ENCODE peak calls at places on chromosomes 3 and 15, in eight cellular contexts. H is CD8-positive, alpha-beta memory T cell; D is effector memory CD4-positive, alpha-beta T cell; X is HCT116; O is mucosa of descending colon; B is astrocyte; J is lung; U is DND-41. L is an unnamed sample. For H3K4me1, the result is how much of the 10 kb centered on the place peaks cover.

GRCh38 chr3:194738254-194739093 is 52.8 kb downstream of the FAM43A start:
- DNase-seq in H (no peak), D (no peak), X (peak), O (no peak), B (peak), J (no peak), U (no peak), L (no peak)

GRCh38 chr3:28743843-28744242 is 395.2 kb upstream of the AZI2 start:
- DNase-seq in H (no peak), D (no peak), X (no peak), O (no peak), B (no peak), J (no peak), U (no peak), L (no peak)

GRCh38 chr15:81740402-81740801 is 305.4 kb downstream of the MEX3B start:
- DNase-seq in H (no peak), D (no peak), X (no peak), O (no peak), B (no peak), J (no peak), U (no peak), L (no peak)

GRCh38 chr15:93205413-93205812 is 116.4 kb upstream of the RGMA start:
- DNase-seq in H (no peak), D (no peak), X (no peak), O (no peak), B (no peak), J (peak), U (peak), L (no peak)

GRCh38 chr15:74170845-74171578 is 2.5 kb upstream of the ISLR start:
- DNase-seq in H (no peak), D (no peak), X (no peak), O (no peak), B (no peak), J (no peak), U (no peak), L (no peak)

GRCh38 chr3:11568503-11569155 is 75.1 kb downstream of the VGLL4 start:
- DNase-seq in H (no peak), D (no peak), X (peak), O (no peak), B (peak), J (no peak), U (no peak), L (no peak)

GRCh38 chr15:38714309-38715072 is 149.9 kb upstream of the RASGRP1 start:
- DNase-seq in H (no peak), D (no peak), X (no peak), O (no peak), B (peak), J (no peak), U (no peak), L (no peak)

GRCh38 chr15:59687831-59688230 is 1.3 kb downstream of the BNIP2 start:
- DNase-seq in H (peak), D (no peak), X (no peak), O (no peak), B (peak), J (no peak), U (peak), L (peak)

GRCh38 chr3:121870710-121871109 is 23.5 kb upstream of the SLC15A2 start:
- DNase-seq in H (no peak), D (no peak), X (no peak), O (no peak), B (no peak), J (no peak), U (no peak), L (no peak)

DNA sequence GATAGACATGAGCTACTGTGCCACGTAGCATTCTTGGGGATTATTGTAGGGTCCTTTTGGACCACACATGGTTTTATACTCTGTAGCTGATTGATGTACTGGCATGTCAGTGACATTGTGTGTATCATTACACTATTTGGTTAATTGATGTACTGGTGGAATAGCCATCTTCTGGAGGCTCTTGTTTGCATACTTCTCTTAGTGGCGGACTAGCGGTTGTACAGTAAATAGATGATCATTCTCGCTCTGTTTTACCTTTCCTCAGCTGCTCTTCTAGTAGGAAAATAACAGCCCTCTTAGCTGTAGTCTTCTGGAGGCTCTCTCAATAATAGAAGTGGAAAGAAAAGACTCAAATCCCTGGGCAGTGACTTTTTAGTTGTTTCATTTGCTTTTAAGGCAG is 24.8 kb downstream of the IGF1R start:
- DNase-seq in H (no peak), D (no peak), X (no peak), O (no peak), B (no peak), J (no peak), U (no peak), L (no peak)
- H3K4me1 ChIP-seq in H (under half), D (under half), X (under half), O (under half), B (under half), J (under half), U (under half), L (under half)

DNA sequence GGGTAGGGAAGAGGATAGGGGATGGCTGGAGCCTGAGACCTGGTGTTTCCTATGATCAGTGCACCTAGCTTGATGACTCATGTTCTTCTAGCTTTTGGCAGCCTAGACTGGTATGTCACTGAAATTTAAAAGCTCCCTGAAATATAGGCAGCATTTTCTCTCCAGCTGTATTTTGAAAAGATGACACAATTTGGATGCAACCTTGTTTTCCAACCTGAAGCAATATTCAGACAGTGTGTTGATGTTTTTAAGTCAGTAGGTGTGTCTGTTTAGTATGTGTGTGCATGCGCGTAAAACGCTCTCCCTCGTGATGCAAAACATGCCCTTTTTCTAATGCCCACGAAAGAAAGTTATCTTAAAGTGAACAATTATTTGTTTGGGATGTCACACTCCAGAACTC is 58.5 kb downstream of the RPL22L1 start:
- DNase-seq in H (no peak), D (no peak), X (no peak), O (no peak), B (peak), J (no peak), U (no peak), L (no peak)
- H3K4me1 ChIP-seq in H (under half), D (under half), X (under half), O (under half), B (under half), J (under half), U (under half), L (under half)

DNA sequence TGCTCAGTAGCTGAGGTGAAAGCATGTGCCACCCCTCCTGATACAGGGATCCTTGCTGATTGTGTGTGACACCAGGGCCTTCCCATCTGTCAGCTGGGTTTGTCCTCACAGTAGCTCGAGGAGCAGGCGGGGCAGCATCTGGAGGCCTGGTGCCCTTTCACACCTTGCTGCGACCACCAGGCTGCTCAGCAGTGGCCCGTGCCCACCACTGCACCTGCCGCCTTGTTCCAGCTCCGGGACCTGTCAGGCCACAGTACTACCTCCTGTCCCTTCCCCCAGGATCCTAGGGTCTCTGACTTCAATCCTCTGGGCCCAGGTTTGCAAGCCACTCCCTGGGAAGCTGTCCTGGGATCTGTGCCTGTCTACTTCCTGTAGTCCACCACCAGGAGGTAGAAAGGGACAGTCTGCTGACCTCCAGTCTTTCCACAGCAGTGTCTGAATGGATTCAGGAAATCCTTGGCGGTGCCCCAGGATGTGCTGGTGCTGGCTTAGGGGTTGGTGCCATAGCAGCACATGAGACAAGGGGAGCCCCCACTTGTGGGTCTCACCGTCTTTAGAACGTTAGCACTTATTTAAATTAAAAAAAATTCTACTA is 27.5 kb downstream of the APBA2 start:
- DNase-seq in H (no peak), D (no peak), X (no peak), O (no peak), B (no peak), J (no peak), U (no peak), L (no peak)
- H3K4me1 ChIP-seq in H (under half), D (under half), X (under half), O (under half), B (under half), J (under half), U (under half), L (under half)

GRCh38 chr15:84657748-84658079 is 285 bp downstream of the NMB start:
- DNase-seq in H (no peak), D (no peak), X (no peak), O (no peak), B (no peak), J (no peak), U (no peak), L (no peak)

GRCh38 chr15:84656972-84657371 is 1.0 kb downstream of the NMB start:
- DNase-seq in H (no peak), D (no peak), X (no peak), O (no peak), B (no peak), J (no peak), U (no peak), L (no peak)

GRCh38 chr15:84653584-84653909 is 536 bp downstream of the WDR73 start:
- DNase-seq in H (no peak), D (no peak), X (no peak), O (no peak), B (no peak), J (no peak), U (no peak), L (peak)

GRCh38 chr15:84653910-84654688 is at the start of gene WDR73:
- DNase-seq in H (peak), D (peak), X (peak), O (peak), B (peak), J (peak), U (peak), L (peak)

GRCh38 chr15:84654689-84655453 is 788 bp upstream of the WDR73 start:
- DNase-seq in H (peak), D (peak), X (peak), O (peak), B (peak), J (peak), U (peak), L (peak)
- H3K4me1 ChIP-seq in H (under half), D (under half), X (half or more), O (under half), B (under half), J (under half), U (half or more), L (under half)

GRCh38 chr3:147413712-147414325 is 4.7 kb downstream of the ZIC1 start:
- DNase-seq in H (no peak), D (no peak), X (no peak), O (no peak), B (no peak), J (no peak), U (no peak), L (no peak)

GRCh38 chr3:147414369-147415135 is 5.4 kb downstream of the ZIC1 start:
- DNase-seq in H (no peak), D (no peak), X (no peak), O (no peak), B (no peak), J (no peak), U (no peak), L (no peak)

GRCh38 chr3:147411777-147412176 is 2.6 kb downstream of the ZIC1 start:
- DNase-seq in H (no peak), D (no peak), X (no peak), O (no peak), B (no peak), J (no peak), U (no peak), L (no peak)

GRCh38 chr3:147412491-147412916 is 3.3 kb downstream of the ZIC1 start:
- DNase-seq in H (no peak), D (no peak), X (no peak), O (no peak), B (no peak), J (no peak), U (no peak), L (no peak)

DNA sequence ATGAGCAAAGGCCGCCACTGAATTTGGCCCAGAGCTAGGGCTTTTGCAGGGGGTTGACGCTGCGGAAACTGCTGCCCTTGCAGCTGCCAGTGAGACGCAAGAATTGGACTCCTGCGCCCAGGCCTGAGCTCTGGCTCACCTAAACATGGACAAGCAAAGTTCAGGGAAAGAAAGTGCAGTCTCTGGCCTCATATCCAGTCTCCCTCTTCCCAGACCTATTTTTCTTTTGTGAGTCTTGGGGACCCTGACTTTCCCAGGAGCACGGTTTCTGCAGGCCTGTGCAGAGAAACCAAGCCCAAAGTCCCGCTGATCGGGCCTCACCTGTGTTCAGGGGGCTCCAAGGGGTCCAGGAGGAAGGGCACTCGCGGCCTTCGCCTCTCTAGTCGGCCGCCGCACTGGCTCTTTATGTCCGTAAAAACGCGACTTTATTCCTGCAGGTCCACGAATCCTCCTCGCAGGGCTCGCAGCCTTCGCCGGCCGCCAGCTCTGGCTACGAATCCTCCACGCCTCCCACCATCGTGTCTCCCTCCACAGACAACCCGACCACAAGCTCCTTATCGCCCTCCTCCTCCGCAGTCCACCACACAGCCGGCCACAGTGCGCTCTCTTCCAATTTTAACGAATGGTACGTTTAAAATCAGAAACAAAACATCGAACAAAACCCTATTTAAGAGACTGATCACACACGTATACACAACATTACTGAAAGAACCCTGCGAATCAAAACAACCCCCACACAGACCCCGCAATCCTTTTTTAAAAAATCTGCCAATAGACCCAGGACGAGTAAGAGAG is 3.9 kb downstream of the ZIC1 start:
- DNase-seq in H (no peak), D (no peak), X (no peak), O (no peak), B (no peak), J (no peak), U (no peak), L (no peak)
- H3K4me1 ChIP-seq in H (under half), D (under half), X (under half), O (under half), B (under half), J (under half), U (under half), L (under half)

L was measured in Karpas-422.